ENCODE peak calls at places on chromosomes 12 and 14, in six cellular contexts. One of them, this sample, is unnamed.

GRCh38 chr14:94164685-94165431 is 9.3 kb upstream of the PPP4R4 start:
- DNase-seq in NCI-H1436: no peak
- DNase-seq in effector memory CD4-positive, alpha-beta T cell: no peak
- DNase-seq in A549: no peak
- DNase-seq in mesenteric fat pad: no peak
- DNase-seq in ureter: no peak
- DNase-seq in this sample: no peak

GRCh38 chr14:94897092-94897491 is 127.2 kb upstream of the GSC start:
- DNase-seq in A549: no peak
- DNase-seq in effector memory CD4-positive, alpha-beta T cell: no peak
- DNase-seq in mesenteric fat pad: peak; percentile 71
- DNase-seq in NCI-H1436: no peak
- DNase-seq in ureter: no peak
- DNase-seq in this sample: no peak

GRCh38 chr14:77722301-77722700 is 14.4 kb downstream of the SLIRP start:
- DNase-seq in A549: no peak
- DNase-seq in ureter: no peak
- DNase-seq in effector memory CD4-positive, alpha-beta T cell: no peak
- DNase-seq in mesenteric fat pad: no peak
- DNase-seq in NCI-H1436: no peak
- DNase-seq in this sample: no peak

GRCh38 chr12:31035226-31035625 is 38.4 kb upstream of the DDX11 start:
- DNase-seq in A549: no peak
- DNase-seq in effector memory CD4-positive, alpha-beta T cell: no peak
- DNase-seq in NCI-H1436: no peak
- DNase-seq in mesenteric fat pad: no peak
- DNase-seq in ureter: no peak
- DNase-seq in this sample: no peak

GRCh38 chr12:97985834-97986233 is 523.2 kb downstream of the RMST start:
- DNase-seq in ureter: no peak
- DNase-seq in mesenteric fat pad: no peak
- DNase-seq in A549: no peak
- DNase-seq in effector memory CD4-positive, alpha-beta T cell: no peak
- DNase-seq in NCI-H1436: no peak
- DNase-seq in this sample: no peak

GRCh38 chr14:51859136-51859535 is 1.3 kb upstream of the GNG2 start:
- DNase-seq in effector memory CD4-positive, alpha-beta T cell: no peak
- DNase-seq in ureter: no peak
- DNase-seq in NCI-H1436: no peak
- DNase-seq in A549: no peak
- DNase-seq in mesenteric fat pad: no peak
- DNase-seq in this sample: no peak

GRCh38 chr14:77206261-77206824 is 24.7 kb downstream of the TMEM63C start:
- DNase-seq in mesenteric fat pad: no peak
- DNase-seq in NCI-H1436: no peak
- DNase-seq in ureter: no peak
- DNase-seq in effector memory CD4-positive, alpha-beta T cell: no peak
- DNase-seq in A549: no peak
- DNase-seq in this sample: no peak

GRCh38 chr14:69539631-69540410 is 34.9 kb downstream of the CCDC177 start:
- DNase-seq in effector memory CD4-positive, alpha-beta T cell: no peak
- DNase-seq in ureter: no peak
- DNase-seq in A549: peak; percentile 47
- DNase-seq in mesenteric fat pad: no peak
- DNase-seq in NCI-H1436: no peak
- DNase-seq in this sample: no peak

GRCh38 chr12:125683748-125684381 is 618.6 kb downstream of the AACS start:
- DNase-seq in mesenteric fat pad: no peak
- DNase-seq in A549: peak; percentile 8
- DNase-seq in ureter: no peak
- DNase-seq in NCI-H1436: no peak
- DNase-seq in effector memory CD4-positive, alpha-beta T cell: no peak
- DNase-seq in this sample: no peak

GRCh38 chr12:102957339-102958050 is at the start of gene ASCL1:
- DNase-seq in ureter: no peak
- DNase-seq in effector memory CD4-positive, alpha-beta T cell: no peak
- DNase-seq in mesenteric fat pad: no peak
- DNase-seq in A549: peak; percentile 48
- DNase-seq in NCI-H1436: peak; percentile 93
- DNase-seq in this sample: peak; percentile 42

This sample was measured in naive B cell.